ENCODE peak calls at places on chromosomes 16 and 17, in six cellular contexts. One of them, this sample, is unnamed.

GRCh38 chr17:20187049-20187448 is 177.9 kb downstream of the SPECC1 start:
- DNase-seq in thoracic aorta: no peak
- DNase-seq in NCI-H460: no peak
- DNase-seq in COLO829: no peak
- DNase-seq in cardiac fibroblast: peak
- DNase-seq in neural crest cell: no peak
- DNase-seq in this sample: no peak

GRCh38 chr17:7561028-7561575 is 617 bp upstream of the SENP3 start:
- DNase-seq in NCI-H460: peak
- DNase-seq in COLO829: peak
- DNase-seq in cardiac fibroblast: peak
- DNase-seq in neural crest cell: peak
- DNase-seq in thoracic aorta: peak
- DNase-seq in this sample: peak

GRCh38 chr16:11354733-11355574 is 9.7 kb downstream of the RMI2 start:
- DNase-seq in thoracic aorta: no peak
- DNase-seq in COLO829: no peak
- DNase-seq in neural crest cell: no peak
- DNase-seq in NCI-H460: no peak
- DNase-seq in cardiac fibroblast: peak
- DNase-seq in this sample: peak

GRCh38 chr17:78032166-78032565 is 73.7 kb downstream of the TNRC6C start:
- DNase-seq in NCI-H460: no peak
- DNase-seq in thoracic aorta: no peak
- DNase-seq in neural crest cell: no peak
- DNase-seq in cardiac fibroblast: peak
- DNase-seq in COLO829: no peak
- DNase-seq in this sample: no peak

GRCh38 chr17:42120161-42121065 is 754 bp downstream of the KAT2A start:
- DNase-seq in cardiac fibroblast: no peak
- DNase-seq in NCI-H460: no peak
- DNase-seq in thoracic aorta: no peak
- DNase-seq in neural crest cell: peak
- DNase-seq in COLO829: no peak
- DNase-seq in this sample: no peak

GRCh38 chr16:88739139-88739974 is 33.1 kb downstream of the CTU2 start:
- DNase-seq in COLO829: no peak
- DNase-seq in cardiac fibroblast: no peak
- DNase-seq in neural crest cell: no peak
- DNase-seq in NCI-H460: no peak
- DNase-seq in thoracic aorta: no peak
- DNase-seq in this sample: no peak

GRCh38 chr16:71442041-71442440 is at the start of gene TLE7:
- DNase-seq in thoracic aorta: no peak
- DNase-seq in COLO829: no peak
- DNase-seq in NCI-H460: no peak
- DNase-seq in cardiac fibroblast: no peak
- DNase-seq in neural crest cell: no peak
- DNase-seq in this sample: no peak

GRCh38 chr17:73029941-73030340 is 62.5 kb downstream of the SLC39A11 start:
- DNase-seq in NCI-H460: no peak
- DNase-seq in neural crest cell: no peak
- DNase-seq in thoracic aorta: no peak
- DNase-seq in COLO829: no peak
- DNase-seq in cardiac fibroblast: no peak
- DNase-seq in this sample: no peak

GRCh38 chr16:11047057-11047456 is 102.7 kb downstream of the CLEC16A start:
- DNase-seq in COLO829: no peak
- DNase-seq in thoracic aorta: no peak
- DNase-seq in neural crest cell: no peak
- DNase-seq in cardiac fibroblast: peak
- DNase-seq in NCI-H460: no peak
- DNase-seq in this sample: no peak

GRCh38 chr17:49214665-49215360 is 4.3 kb downstream of the ABI3 start:
- DNase-seq in COLO829: no peak
- DNase-seq in cardiac fibroblast: no peak
- DNase-seq in neural crest cell: no peak
- DNase-seq in thoracic aorta: no peak
- DNase-seq in NCI-H460: no peak
- DNase-seq in this sample: no peak

GRCh38 chr17:82552580-82552979 is 33.0 kb downstream of the FOXK2 start:
- DNase-seq in cardiac fibroblast: no peak
- DNase-seq in NCI-H460: no peak
- DNase-seq in COLO829: no peak
- DNase-seq in thoracic aorta: no peak
- DNase-seq in neural crest cell: no peak
- DNase-seq in this sample: no peak

GRCh38 chr17:10031606-10032005 is 126.5 kb upstream of the RCVRN start:
- DNase-seq in thoracic aorta: no peak
- DNase-seq in neural crest cell: no peak
- DNase-seq in cardiac fibroblast: no peak
- DNase-seq in COLO829: no peak
- DNase-seq in NCI-H460: no peak
- DNase-seq in this sample: no peak

GRCh38 chr17:17772231-17772630 is 64.6 kb downstream of the SREBF1 start:
- DNase-seq in cardiac fibroblast: no peak
- DNase-seq in COLO829: no peak
- DNase-seq in neural crest cell: no peak
- DNase-seq in NCI-H460: no peak
- DNase-seq in thoracic aorta: no peak
- DNase-seq in this sample: no peak

GRCh38 chr17:16987001-16987829 is 15.3 kb upstream of the TNFRSF13B start:
- DNase-seq in NCI-H460: no peak
- DNase-seq in cardiac fibroblast: no peak
- DNase-seq in neural crest cell: no peak
- DNase-seq in thoracic aorta: no peak
- DNase-seq in COLO829: no peak
- DNase-seq in this sample: no peak

GRCh38 chr16:47599512-47599911 is 138.4 kb downstream of the PHKB start:
- DNase-seq in neural crest cell: no peak
- DNase-seq in cardiac fibroblast: no peak
- DNase-seq in thoracic aorta: no peak
- DNase-seq in NCI-H460: no peak
- DNase-seq in COLO829: no peak
- DNase-seq in this sample: no peak

GRCh38 chr16:83305092-83305491 is 502.7 kb upstream of the HSBP1 start:
- DNase-seq in COLO829: no peak
- DNase-seq in cardiac fibroblast: peak
- DNase-seq in thoracic aorta: no peak
- DNase-seq in NCI-H460: no peak
- DNase-seq in neural crest cell: no peak
- DNase-seq in this sample: no peak

GRCh38 chr16:12646490-12647274 is 157.0 kb downstream of the CPPED1 start:
- DNase-seq in COLO829: peak
- DNase-seq in NCI-H460: no peak
- DNase-seq in cardiac fibroblast: peak
- DNase-seq in neural crest cell: no peak
- DNase-seq in thoracic aorta: no peak
- DNase-seq in this sample: no peak

GRCh38 chr16:1810106-1810505 is 16.5 kb downstream of the HAGH start:
- DNase-seq in NCI-H460: no peak
- DNase-seq in cardiac fibroblast: no peak
- DNase-seq in thoracic aorta: no peak
- DNase-seq in neural crest cell: no peak
- DNase-seq in COLO829: no peak
- DNase-seq in this sample: no peak

GRCh38 chr17:18382441-18383078 is 5.0 kb downstream of the EVPLL start:
- DNase-seq in cardiac fibroblast: no peak
- DNase-seq in COLO829: no peak
- DNase-seq in neural crest cell: no peak
- DNase-seq in NCI-H460: no peak
- DNase-seq in thoracic aorta: no peak
- DNase-seq in this sample: no peak

GRCh38 chr17:9367186-9367585 is 208.4 kb downstream of the STX8 start:
- DNase-seq in thoracic aorta: no peak
- DNase-seq in NCI-H460: no peak
- DNase-seq in cardiac fibroblast: no peak
- DNase-seq in neural crest cell: no peak
- DNase-seq in COLO829: no peak
- DNase-seq in this sample: no peak

GRCh38 chr17:40092581-40092980 is 7.8 kb downstream of the NR1D1 start:
- DNase-seq in thoracic aorta: no peak
- DNase-seq in NCI-H460: no peak
- DNase-seq in COLO829: no peak
- DNase-seq in neural crest cell: no peak
- DNase-seq in cardiac fibroblast: no peak
- DNase-seq in this sample: no peak

GRCh38 chr16:17370233-17371013 is 100.3 kb downstream of the XYLT1 start:
- DNase-seq in NCI-H460: no peak
- DNase-seq in COLO829: no peak
- DNase-seq in thoracic aorta: no peak
- DNase-seq in neural crest cell: no peak
- DNase-seq in cardiac fibroblast: no peak
- DNase-seq in this sample: no peak

GRCh38 chr17:42596386-42596785 is 12.8 kb downstream of the RETREG3 start:
- DNase-seq in NCI-H460: no peak
- DNase-seq in thoracic aorta: no peak
- DNase-seq in neural crest cell: no peak
- DNase-seq in cardiac fibroblast: no peak
- DNase-seq in COLO829: no peak
- DNase-seq in this sample: no peak

This sample was measured in naive thymus-derived CD4-positive, alpha-beta T cell.